ENCODE peak calls at places on chromosomes 2 and 18, in seven cellular contexts. N, U, L, S, X, O and E are unnamed samples.

GRCh38 chr18:55650363-55650870 is 62.4 kb upstream of the TCF4 start:
- DNase-seq in N (no peak), U (no peak), L (no peak), S (no peak), X (no peak), O (no peak), E (no peak)

GRCh38 chr2:101597347-101597944 is 100.1 kb upstream of the MAP4K4 start:
- DNase-seq in N (no peak), U (peak; percentile 45), L (no peak), S (peak; percentile 21), X (peak; percentile 74), O (no peak), E (no peak)

GRCh38 chr18:36419188-36419912 is 121.8 kb downstream of the FHOD3 start:
- DNase-seq in N (no peak), U (no peak), L (no peak), S (no peak), X (no peak), O (no peak), E (no peak)

GRCh38 chr2:59389240-59389639 is 1148.1 kb upstream of the FANCL start:
- DNase-seq in N (peak; percentile 33), U (no peak), L (no peak), S (no peak), X (no peak), O (no peak), E (no peak)

GRCh38 chr2:107276034-107276433 is 390.1 kb upstream of the ST6GAL2 start:
- DNase-seq in N (no peak), U (no peak), L (no peak), S (no peak), X (no peak), O (no peak), E (no peak)

GRCh38 chr2:232485757-232486557 is 1.7 kb downstream of the ECEL1 start:
- DNase-seq in N (no peak), U (no peak), L (no peak), S (no peak), X (no peak), O (peak; percentile 52), E (no peak)

GRCh38 chr2:48715042-48715899 is 40.3 kb downstream of the LHCGR start:
- DNase-seq in N (peak; percentile 66), U (peak; percentile 46), L (no peak), S (no peak), X (no peak), O (no peak), E (no peak)

GRCh38 chr2:189866296-189866695 is 82.0 kb downstream of the PMS1 start:
- DNase-seq in N (no peak), U (peak; percentile 11), L (no peak), S (no peak), X (no peak), O (no peak), E (no peak)

GRCh38 chr2:63544017-63544627 is 44.2 kb downstream of the WDPCP start:
- DNase-seq in N (no peak), U (peak; percentile 27), L (peak; percentile 30), S (no peak), X (no peak), O (no peak), E (peak; percentile 36)

GRCh38 chr18:79252904-79253633 is 142.7 kb upstream of the NFATC1 start:
- DNase-seq in N (no peak), U (no peak), L (no peak), S (no peak), X (peak; percentile 76), O (no peak), E (no peak)
- TF ChIP-seq CTCF in N (no peak), U (no peak), L (no peak), S (no peak), X (no peak), O (no peak), E (no peak)

GRCh38 chr2:188787661-188788044 is 186.5 kb upstream of the COL3A1 start:
- DNase-seq in N (no peak), U (peak; percentile 93), L (no peak), S (no peak), X (no peak), O (no peak), E (no peak)

GRCh38 chr2:188787002-188787660 is 187.0 kb upstream of the COL3A1 start:
- DNase-seq in N (no peak), U (peak; percentile 88), L (no peak), S (peak; percentile 90), X (no peak), O (no peak), E (no peak)

GRCh38 chr2:188784269-188784762 is 189.9 kb upstream of the COL3A1 start:
- DNase-seq in N (no peak), U (no peak), L (no peak), S (no peak), X (no peak), O (no peak), E (no peak)

GRCh38 chr2:188786368-188786781 is 187.8 kb upstream of the COL3A1 start:
- DNase-seq in N (no peak), U (peak; percentile 93), L (no peak), S (peak; percentile 66), X (no peak), O (no peak), E (no peak)

DNA sequence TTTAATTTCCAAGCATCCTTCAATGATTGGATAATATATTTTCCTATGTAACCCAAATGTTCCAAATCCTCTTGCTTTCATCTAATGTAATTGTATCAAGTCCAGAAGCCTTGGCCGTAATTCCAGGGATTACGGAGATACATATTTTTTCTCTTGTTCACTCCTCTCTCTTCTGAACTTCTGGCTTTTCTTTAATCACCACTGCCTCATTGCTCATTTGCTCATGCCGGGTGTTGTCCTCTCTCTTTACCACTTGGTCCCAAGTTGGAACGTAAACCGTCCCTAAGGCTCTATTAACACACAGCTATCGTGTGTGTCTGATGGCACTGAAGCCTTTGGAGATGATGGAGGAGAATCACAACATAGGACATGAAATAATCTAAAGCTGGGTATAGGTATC is 188.7 kb upstream of the COL3A1 start:
- DNase-seq in N (peak; percentile 19), U (peak; percentile 82), L (no peak), S (no peak), X (no peak), O (no peak), E (no peak)
- TF ChIP-seq CTCF in N (no peak), U (no peak), L (no peak), S (no peak), X (no peak), O (no peak), E (no peak)

DNA sequence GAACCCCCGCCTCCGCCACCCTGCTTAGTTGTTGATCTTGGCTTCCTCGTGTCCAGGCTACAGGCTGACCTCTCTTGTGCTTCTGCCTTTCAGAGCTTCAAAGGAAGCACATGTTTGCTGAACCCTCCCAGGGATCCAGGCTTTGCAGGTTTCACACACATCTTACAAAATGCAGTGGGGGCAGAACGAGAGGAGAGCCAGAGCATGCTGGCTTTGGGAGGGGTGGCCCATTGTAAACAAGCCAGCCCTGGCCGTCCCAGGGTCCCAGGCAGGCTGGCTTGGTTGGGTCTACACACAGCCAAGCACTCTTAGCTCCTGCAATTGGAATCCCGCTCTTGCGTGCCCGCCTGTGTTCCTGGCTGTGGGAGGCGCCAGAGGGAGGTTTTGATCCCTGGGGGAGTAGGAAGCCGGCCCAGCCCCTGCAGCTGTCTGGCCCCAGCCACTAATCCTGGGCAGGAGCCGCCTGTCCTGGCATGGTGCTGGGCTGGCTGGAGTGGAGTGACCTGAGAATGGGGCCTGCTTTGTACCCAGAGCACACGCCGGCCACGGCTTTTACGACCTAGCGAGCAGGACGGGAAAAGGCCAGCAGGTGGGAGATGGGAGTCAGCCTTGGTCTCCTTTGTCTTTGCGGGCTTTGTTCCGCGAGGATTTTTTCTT is 53.9 kb downstream of the SH3BP4 start:
- DNase-seq in N (no peak), U (no peak), L (no peak), S (no peak), X (no peak), O (peak; percentile 72), E (no peak)
- TF ChIP-seq CTCF in N (no peak), U (no peak), L (no peak), S (peak; percentile 14), X (no peak), O (no peak), E (no peak)

GRCh38 chr2:47299555-47299954 is 103.4 kb upstream of the MSH2 start:
- DNase-seq in N (no peak), U (peak; percentile 86), L (no peak), S (peak; percentile 92), X (no peak), O (no peak), E (no peak)
- TF ChIP-seq CTCF in N (no peak), U (no peak), L (no peak), S (peak; percentile 23), X (no peak), O (no peak), E (no peak)

GRCh38 chr2:160045703-160046210 is 16.7 kb downstream of the PLA2R1 start:
- DNase-seq in N (no peak), U (no peak), L (no peak), S (no peak), X (no peak), O (no peak), E (no peak)

GRCh38 chr2:160043265-160043664 is 19.1 kb downstream of the PLA2R1 start:
- DNase-seq in N (no peak), U (no peak), L (no peak), S (no peak), X (no peak), O (no peak), E (no peak)

GRCh38 chr2:160042054-160042453 is 20.4 kb downstream of the PLA2R1 start:
- DNase-seq in N (no peak), U (no peak), L (no peak), S (no peak), X (no peak), O (no peak), E (no peak)

GRCh38 chr2:160041091-160041490 is 21.3 kb downstream of the PLA2R1 start:
- DNase-seq in N (no peak), U (no peak), L (no peak), S (no peak), X (no peak), O (no peak), E (no peak)

DNA sequence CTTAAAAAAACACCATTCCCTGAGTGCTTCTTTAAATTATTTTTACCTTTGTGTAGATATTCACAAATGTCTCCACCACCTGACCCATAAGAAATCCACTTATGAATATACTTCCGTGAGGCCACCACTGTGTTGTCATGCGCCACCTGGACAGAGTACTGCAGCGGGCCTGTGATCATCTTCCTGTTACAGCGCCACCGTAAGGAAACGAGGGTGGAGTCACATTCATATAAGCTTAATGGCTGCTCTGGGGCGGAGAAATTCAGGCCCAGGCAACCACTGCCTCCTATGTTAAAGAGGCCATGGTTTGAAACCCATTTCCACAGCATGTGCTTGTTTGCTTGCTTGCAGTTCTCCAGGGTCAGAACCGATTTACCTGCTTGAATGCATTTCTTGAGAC is 17.7 kb downstream of the PLA2R1 start:
- DNase-seq in N (no peak), U (no peak), L (no peak), S (no peak), X (no peak), O (no peak), E (no peak)
- TF ChIP-seq CTCF in N (no peak), U (no peak), L (no peak), S (no peak), X (no peak), O (no peak), E (no peak)

DNA sequence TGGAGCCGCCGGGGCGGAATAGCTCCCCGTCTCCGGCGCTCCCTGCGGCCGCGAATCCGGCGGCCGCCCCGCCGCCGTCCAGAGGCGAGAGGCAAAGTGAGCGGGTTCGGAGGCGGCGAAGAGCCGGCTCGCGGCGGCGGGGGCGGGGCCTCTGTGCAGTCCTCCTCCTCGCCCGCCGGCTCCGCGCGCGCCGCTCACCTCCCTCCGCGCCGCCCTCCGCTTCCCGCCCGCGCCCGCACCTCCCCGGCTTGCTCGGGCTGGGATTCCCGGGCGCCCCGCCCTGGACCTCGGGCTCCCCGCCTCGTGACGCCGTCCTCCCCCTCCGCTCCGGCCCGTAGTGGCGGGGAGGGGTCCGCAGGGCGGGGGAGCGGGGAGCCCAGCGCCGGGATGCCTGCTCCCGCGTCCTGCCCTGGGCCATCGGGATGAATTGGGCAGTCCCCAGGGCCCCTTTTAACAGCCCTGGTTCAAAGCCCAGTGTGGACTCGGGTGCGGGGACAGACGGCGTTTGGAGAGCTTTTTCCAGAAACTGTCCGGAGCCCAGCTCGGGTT is at the start of gene KCNG3:
- DNase-seq in N (peak; percentile 25), U (peak; percentile 25), L (peak; percentile 59), S (no peak), X (peak; percentile 70), O (peak; percentile 83), E (peak; percentile 90)
- TF ChIP-seq CTCF in N (no peak), U (no peak), L (no peak), S (no peak), X (no peak), O (no peak), E (no peak)